ENCODE peak calls at places on chromosome 15, in eight cellular contexts. R is CD8-positive, alpha-beta T cell; C is activated T-helper 1 cell treated with Interleukin-2 at 50 U/mL for 16 hours; D is psoas muscle; H is SW 1271; K is GM03348; Y is H7; S is IMR-90. M is an unnamed sample.

GRCh38 chr15:62495670-62496328 is 330.7 kb upstream of the C2CD4B start:
- DNase-seq in R (no peak), H (no peak), S (peak; percentile 94), K (peak; percentile 82), D (peak; percentile 44), Y (no peak), C (no peak), M (no peak)

GRCh38 chr15:66477011-66477410 is 20.6 kb downstream of the SNAPC5 start:
- DNase-seq in R (no peak), Y (no peak), S (no peak), H (no peak), C (no peak), K (no peak), D (no peak), M (no peak)

GRCh38 chr15:80804970-80805495 is 25.9 kb downstream of the CEMIP start:
- DNase-seq in Y (peak; percentile 34), H (no peak), R (no peak), K (no peak), C (no peak), S (no peak), D (no peak), M (peak; percentile 87)

GRCh38 chr15:61720197-61720596 is 340.1 kb downstream of the VPS13C start:
- DNase-seq in K (no peak), Y (no peak), C (no peak), R (no peak), S (no peak), D (no peak), H (no peak), M (no peak)

GRCh38 chr15:66481107-66481856 is 16.3 kb downstream of the SNAPC5 start:
- DNase-seq in H (no peak), R (no peak), D (no peak), S (peak; percentile 38), C (no peak), K (no peak), Y (no peak), M (no peak)

GRCh38 chr15:30901889-30902288 is 1.8 kb upstream of the FAN1 start:
- DNase-seq in Y (no peak), H (no peak), R (no peak), D (no peak), S (no peak), C (no peak), K (no peak), M (no peak)

GRCh38 chr15:58224068-58224467 is 85.9 kb downstream of the AQP9 start:
- DNase-seq in R (no peak), C (no peak), Y (no peak), H (no peak), D (peak; percentile 27), S (no peak), K (no peak), M (no peak)

GRCh38 chr15:33021806-33022389 is 172.6 kb downstream of the FMN1 start:
- DNase-seq in C (no peak), S (peak; percentile 75), D (no peak), K (peak; percentile 81), R (no peak), H (peak; percentile 55), Y (peak; percentile 71), M (peak; percentile 62)

M was measured in prostate gland.